ENCODE peak calls at places on chromosomes 2 and 18, in eight cellular contexts. G is activated naive CD8-positive, alpha-beta T cell treated with anti-CD3 and anti-CD28 coated beads, Interleukin-2, amount 10 ng/mL, durations not matched to agents 7 days and 5 days; T is NCI-H1417; I is cardiac muscle cell; Q is activated CD8-positive, alpha-beta memory T cell treated with anti-CD3 and anti-CD28 coated beads for 24 hours; Y is naive thymus-derived CD8-positive, alpha-beta T cell; L is HFFc6; N is globus pallidus. E is an unnamed sample.

GRCh38 chr2:99389371-99389770 is 52.2 kb downstream of the EIF5B start:
- DNase-seq in G (no peak), T (no peak), I (no peak), Q (no peak), Y (no peak), L (peak; percentile 65), N (no peak), E (no peak)

GRCh38 chr2:217166241-217166640 is 306.4 kb upstream of the TNP1 start:
- DNase-seq in G (no peak), T (peak; percentile 40), I (peak; percentile 70), Q (no peak), Y (no peak), L (peak; percentile 32), N (peak; percentile 68), E (no peak)

GRCh38 chr2:124286089-124286783 is 261.1 kb downstream of the CNTNAP5 start:
- DNase-seq in G (no peak), T (no peak), I (peak; percentile 65), Q (no peak), Y (no peak), L (no peak), N (no peak), E (no peak)

GRCh38 chr18:73741946-73742345 is 405.7 kb downstream of the FBXO15 start:
- DNase-seq in G (no peak), T (no peak), I (peak; percentile 53), Q (no peak), Y (no peak), L (peak; percentile 43), N (no peak), E (no peak)

GRCh38 chr2:215657844-215658243 is 222.0 kb upstream of the FN1 start:
- DNase-seq in G (no peak), T (no peak), I (peak; percentile 89), Q (no peak), Y (no peak), L (peak; percentile 89), N (peak; percentile 18), E (no peak)

GRCh38 chr2:44462934-44463849 is 101.4 kb downstream of the CAMKMT start:
- DNase-seq in G (no peak), T (no peak), I (no peak), Q (no peak), Y (no peak), L (no peak), N (no peak), E (no peak)

GRCh38 chr2:185628985-185629384 is 109.6 kb upstream of the FSIP2 start:
- DNase-seq in G (no peak), T (no peak), I (no peak), Q (no peak), Y (no peak), L (no peak), N (no peak), E (no peak)

GRCh38 chr2:43127208-43127940 is 99.0 kb downstream of the ZFP36L2 start:
- DNase-seq in G (peak; percentile 94), T (no peak), I (peak; percentile 70), Q (peak; percentile 98), Y (peak; percentile 76), L (no peak), N (no peak), E (peak; percentile 85)

GRCh38 chr18:10453885-10454772 is at the start of gene APCDD1:
- DNase-seq in G (no peak), T (peak; percentile 74), I (peak; percentile 80), Q (no peak), Y (no peak), L (no peak), N (peak; percentile 91), E (no peak)

E was measured in vagina.